ENCODE peak calls at places on chromosomes 13 and 19, in nine cellular contexts. M, Q, Z, X, U, F, N, P and L are unnamed samples.
A peak's percentile ranks its signal among the peaks of the same experiment; 100 is the strongest.

GRCh38 chr13:98050041-98050466 is 92.8 kb upstream of the FARP1 start:
- DNase-seq in P (no peak), F (no peak), M (no peak), N (no peak), U (no peak), Q (no peak), Z (no peak), X (no peak), L (no peak)

GRCh38 chr19:5364674-5365073 is 24.1 kb upstream of the PTPRS start:
- DNase-seq in M (no peak), F (no peak), N (no peak), U (no peak), P (peak; percentile 10), Z (no peak), Q (no peak), X (no peak), L (no peak)

GRCh38 chr19:49133621-49134454 is 14.5 kb downstream of the PPFIA3 start:
- DNase-seq in N (peak; percentile 81), U (no peak), Z (peak; percentile 90), F (peak; percentile 75), P (peak; percentile 81), Q (peak; percentile 85), M (no peak), X (no peak), L (no peak)

GRCh38 chr19:35404879-35405622 is 34.2 kb downstream of the GPR42 start:
- DNase-seq in F (no peak), Q (peak; percentile 51), Z (peak; percentile 37), M (peak; percentile 95), N (no peak), X (no peak), U (no peak), P (peak; percentile 63), L (no peak)

GRCh38 chr19:33052352-33052972 is 12.2 kb downstream of the RHPN2 start:
- DNase-seq in F (no peak), U (no peak), Q (peak; percentile 54), X (no peak), P (no peak), M (no peak), N (no peak), Z (peak; percentile 37), L (no peak)

GRCh38 chr19:27860309-27860934 is 1352.5 kb downstream of the UQCRFS1 start:
- DNase-seq in N (no peak), F (no peak), X (no peak), U (no peak), Q (no peak), M (no peak), P (no peak), Z (no peak), L (peak; percentile 86)

GRCh38 chr13:32940601-32941000 is 75.6 kb upstream of the KL start:
- DNase-seq in Z (no peak), X (no peak), M (no peak), U (no peak), F (no peak), Q (no peak), P (no peak), N (no peak), L (no peak)

GRCh38 chr13:44575741-44576395 is at the start of gene TSC22D1:
- DNase-seq in M (no peak), U (no peak), Z (peak; percentile 51), X (no peak), N (peak; percentile 70), F (peak; percentile 38), Q (peak; percentile 57), P (no peak), L (no peak)

GRCh38 chr13:22173605-22174004 is 502.7 kb downstream of the FGF9 start:
- DNase-seq in U (no peak), N (no peak), P (no peak), X (no peak), F (no peak), M (no peak), Z (no peak), Q (no peak), L (no peak)

GRCh38 chr13:27171244-27171829 is at the start of gene USP12:
- DNase-seq in Z (no peak), P (peak; percentile 47), N (no peak), M (no peak), Q (peak; percentile 32), F (no peak), U (peak; percentile 78), X (no peak), L (no peak)

GRCh38 chr19:57566396-57567256 is 7.0 kb upstream of the ZNF550 start:
- DNase-seq in N (no peak), M (no peak), X (no peak), P (peak; percentile 54), Z (no peak), U (no peak), Q (no peak), F (no peak), L (no peak)

GRCh38 chr19:42323852-42324654 is 1.4 kb upstream of the MEGF8 start:
- DNase-seq in F (no peak), M (no peak), Q (peak; percentile 32), X (no peak), P (no peak), N (no peak), Z (no peak), U (no peak), L (no peak)

GRCh38 chr13:112842343-112842856 is 126.6 kb upstream of the MCF2L start:
- DNase-seq in F (no peak), X (no peak), U (no peak), Q (no peak), M (no peak), Z (no peak), P (no peak), N (no peak), L (no peak)

GRCh38 chr13:78712866-78713265 is 53.9 kb upstream of the OBI1 start:
- DNase-seq in Z (no peak), U (no peak), P (no peak), M (no peak), Q (no peak), N (no peak), X (no peak), F (no peak), L (no peak)
- TF ChIP-seq POLR2AphosphoS5 in Z (no peak), U (no peak), P (no peak), M (no peak), Q (no peak), N (no peak), X (no peak), F (no peak), L (no peak)

DNA sequence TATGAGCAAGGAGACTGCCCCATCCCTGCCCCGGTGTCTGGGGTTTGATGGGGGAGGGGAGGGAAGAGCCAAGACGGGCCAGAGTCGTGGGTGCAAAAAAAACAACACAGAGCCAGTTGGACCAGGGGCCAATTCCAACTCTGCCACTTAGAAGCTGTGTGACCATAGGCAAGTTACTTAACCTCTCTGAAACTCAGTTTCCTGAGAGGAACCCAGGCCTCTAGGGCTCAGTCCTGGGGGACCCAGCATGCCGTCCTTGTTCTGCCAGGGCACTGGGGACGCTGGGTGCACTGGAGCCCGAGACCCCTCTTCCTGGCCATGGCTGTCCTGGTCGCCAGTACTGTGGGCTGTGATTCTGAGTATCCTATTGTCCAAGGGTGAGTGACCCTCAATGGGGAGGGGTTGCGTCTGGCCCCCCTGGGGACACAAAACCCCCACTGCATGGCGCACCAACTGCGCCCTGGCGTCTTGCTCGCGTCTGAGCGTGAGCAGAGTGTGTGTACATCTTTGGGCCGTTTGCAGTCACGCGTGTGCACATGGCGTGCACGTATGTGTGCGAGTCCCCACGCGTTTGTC is 24.6 kb downstream of the CLEC4M start:
- DNase-seq in Q (no peak), M (no peak), N (no peak), Z (no peak), X (no peak), P (no peak), U (no peak), F (no peak), L (no peak)
- H3K4me3 ChIP-seq in Q (no peak overlapping the region), M (no peak overlapping the region), N (no peak overlapping the region), Z (no peak overlapping the region), X (peak overlapping the region; percentile 62), P (no peak overlapping the region), U (peak overlapping the region; percentile 6), F (peak overlapping the region; percentile 39), L (peak overlapping the region; percentile 36)

GRCh38 chr13:29954082-29955043 is 103.9 kb upstream of the UBL3 start:
- DNase-seq in U (no peak), Z (no peak), N (no peak), X (no peak), F (peak; percentile 51), M (no peak), Q (no peak), P (no peak), L (no peak)
- TF ChIP-seq EP300 in U (no peak), Z (no peak), N (no peak), X (no peak), F (no peak), M (no peak), Q (no peak), P (no peak), L (no peak)

GRCh38 chr19:17468302-17469091 is 1.8 kb upstream of the SLC27A1 start:
- DNase-seq in M (no peak), Z (peak; percentile 85), U (peak; percentile 87), X (no peak), P (no peak), N (peak; percentile 91), F (peak; percentile 86), Q (peak; percentile 38), L (no peak)
- TF ChIP-seq POLR2AphosphoS5 in M (no peak), Z (no peak), U (no peak), X (no peak), P (no peak), N (peak; percentile 56), F (no peak), Q (no peak), L (peak; percentile 54)

DNA sequence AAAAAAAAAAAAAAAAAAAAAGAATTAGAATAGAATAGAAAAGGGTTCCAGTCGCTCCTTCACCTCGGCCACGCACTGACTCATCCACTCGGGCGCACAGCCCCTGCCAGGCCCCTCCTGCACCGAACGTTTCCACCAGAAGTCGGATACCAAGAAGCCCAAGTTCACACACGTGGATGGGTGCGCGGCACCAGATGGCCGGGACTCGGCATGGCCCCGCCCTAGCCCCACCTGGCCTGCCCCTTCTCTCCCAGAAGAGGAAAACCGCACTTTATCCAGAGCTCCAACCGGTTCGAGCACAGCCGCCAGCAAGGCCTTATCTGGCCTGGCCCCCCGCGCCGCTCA is 5.9 kb downstream of the PRR36 start:
- DNase-seq in N (no peak), X (no peak), M (no peak), Q (no peak), P (no peak), U (no peak), Z (peak; percentile 32), F (no peak), L (no peak)
- H3K4me3 ChIP-seq in N (no peak overlapping the region), X (peak overlapping the region; percentile 61), M (no peak overlapping the region), Q (peak overlapping the region; percentile 47), P (peak overlapping the region; percentile 75), U (peak overlapping the region; percentile 51), Z (peak overlapping the region; percentile 55), F (peak overlapping the region; percentile 54), L (peak overlapping the region; percentile 55)

DNA sequence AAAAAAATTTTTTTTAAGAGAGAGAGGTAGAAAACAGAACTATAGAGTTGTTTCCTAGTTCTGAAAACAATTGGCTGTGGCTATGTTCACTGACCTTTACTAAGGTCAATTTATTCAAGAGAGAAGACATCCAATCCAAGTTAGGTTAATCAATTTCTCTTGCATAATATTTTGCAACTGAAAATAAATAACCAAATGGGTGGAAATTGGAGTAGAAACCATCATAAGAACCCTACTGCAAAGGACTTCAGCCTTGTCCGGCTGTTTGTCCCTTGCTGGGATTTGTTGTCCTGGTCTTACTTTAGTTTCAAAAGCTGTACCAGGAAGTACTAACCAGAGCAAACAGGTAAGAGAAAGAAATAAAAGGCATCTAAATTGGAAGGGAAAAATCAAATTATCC is 23.3 kb upstream of the ZC3H13 start:
- DNase-seq in Q (no peak), M (no peak), N (no peak), Z (no peak), F (no peak), X (no peak), U (no peak), P (no peak), L (no peak)
- TF ChIP-seq EP300 in Q (no peak), M (no peak), N (no peak), Z (no peak), F (no peak), X (no peak), U (no peak), P (no peak), L (no peak)

GRCh38 chr13:100131863-100132574 is 43.1 kb downstream of the PCCA start:
- DNase-seq in N (no peak), Q (no peak), X (no peak), F (no peak), Z (no peak), M (no peak), U (no peak), P (peak; percentile 70), L (no peak)
- TF ChIP-seq POLR2AphosphoS5 in N (no peak), Q (no peak), X (no peak), F (peak; percentile 37), Z (no peak), M (no peak), U (no peak), P (no peak), L (no peak)